ENCODE peak calls at places on chromosomes 1 and 21, in six cellular contexts. U, J, D, Q, R and X are unnamed samples.

GRCh38 chr1:187787696-187788095 is 958.9 kb downstream of the PLA2G4A start:
- DNase-seq in U (no peak), J (no peak), D (no peak), Q (no peak), R (peak), X (no peak)

GRCh38 chr1:211548321-211549091 is 30.5 kb downstream of the SLC30A1 start:
- DNase-seq in U (peak), J (no peak), D (peak), Q (peak), R (no peak), X (no peak)

GRCh38 chr1:62613890-62614289 is 16.6 kb downstream of the ANGPTL3 start:
- DNase-seq in U (no peak), J (peak), D (no peak), Q (peak), R (no peak), X (no peak)

GRCh38 chr1:192732787-192733186 is 76.1 kb upstream of the RGS2 start:
- DNase-seq in U (no peak), J (no peak), D (peak), Q (no peak), R (no peak), X (no peak)

GRCh38 chr1:2169200-2169836 is 25.3 kb downstream of the FAAP20 start:
- DNase-seq in U (no peak), J (no peak), D (no peak), Q (no peak), R (no peak), X (no peak)

GRCh38 chr1:21834666-21835065 is 22.6 kb downstream of the LDLRAD2 start:
- DNase-seq in U (no peak), J (no peak), D (no peak), Q (no peak), R (no peak), X (no peak)

GRCh38 chr1:154327466-154328317 is 2.4 kb downstream of the ATP8B2 start:
- DNase-seq in U (peak), J (no peak), D (peak), Q (no peak), R (no peak), X (no peak)

GRCh38 chr1:101004061-101004460 is 21.5 kb downstream of the DPH5 start:
- DNase-seq in U (no peak), J (peak), D (peak), Q (peak), R (no peak), X (peak)

GRCh38 chr1:167723707-167724323 is 2.0 kb downstream of the MPZL1 start:
- DNase-seq in U (no peak), J (no peak), D (no peak), Q (no peak), R (no peak), X (no peak)

GRCh38 chr1:7473223-7474142 is 297.6 kb upstream of the VAMP3 start:
- DNase-seq in U (no peak), J (no peak), D (no peak), Q (no peak), R (no peak), X (no peak)

GRCh38 chr1:179824265-179824664 is 53.3 kb downstream of the TOR1AIP2 start:
- DNase-seq in U (peak), J (no peak), D (no peak), Q (no peak), R (no peak), X (no peak)

GRCh38 chr1:47630346-47630745 is 192.5 kb downstream of the FOXD2 start:
- DNase-seq in U (no peak), J (no peak), D (no peak), Q (no peak), R (no peak), X (no peak)

GRCh38 chr1:198254521-198254920 is 97.7 kb downstream of the NEK7 start:
- DNase-seq in U (no peak), J (no peak), D (no peak), Q (no peak), R (no peak), X (peak)

GRCh38 chr1:1351511-1352427 is 2.6 kb upstream of the DVL1 start:
- DNase-seq in U (no peak), J (peak), D (no peak), Q (peak), R (no peak), X (peak)

GRCh38 chr1:19477284-19478240 is 7.8 kb downstream of the CAPZB start:
- DNase-seq in U (no peak), J (no peak), D (no peak), Q (no peak), R (no peak), X (peak)

GRCh38 chr1:184473176-184473966 is 86.5 kb downstream of the C1orf21 start:
- DNase-seq in U (no peak), J (no peak), D (no peak), Q (peak), R (no peak), X (no peak)

GRCh38 chr1:93399781-93400180 is 48.1 kb upstream of the FNBP1L start:
- DNase-seq in U (no peak), J (no peak), D (peak), Q (peak), R (no peak), X (no peak)

GRCh38 chr1:17594026-17594425 is 54.5 kb downstream of the ARHGEF10L start:
- DNase-seq in U (no peak), J (no peak), D (no peak), Q (no peak), R (no peak), X (no peak)

GRCh38 chr1:77562596-77563154 is 119.8 kb downstream of the ZZZ3 start:
- DNase-seq in U (no peak), J (no peak), D (no peak), Q (no peak), R (no peak), X (no peak)

GRCh38 chr1:41662656-41663437 is 178.4 kb upstream of the EDN2 start:
- DNase-seq in U (peak), J (peak), D (peak), Q (peak), R (peak), X (peak)

GRCh38 chr1:185450123-185450788 is 133.2 kb upstream of the IVNS1ABP start:
- DNase-seq in U (no peak), J (no peak), D (no peak), Q (no peak), R (no peak), X (no peak)

GRCh38 chr1:220877348-220878095 is 1.7 kb upstream of the HLX start:
- DNase-seq in U (no peak), J (no peak), D (peak), Q (no peak), R (no peak), X (peak)

GRCh38 chr1:109573785-109574184 is 25.4 kb downstream of the GNAI3 start:
- DNase-seq in U (no peak), J (peak), D (no peak), Q (no peak), R (no peak), X (no peak)

GRCh38 chr21:45877821-45878469 is 103.6 kb upstream of the COL6A1 start:
- DNase-seq in U (no peak), J (no peak), D (no peak), Q (no peak), R (no peak), X (no peak)

GRCh38 chr1:227775841-227776240 is 39.6 kb upstream of the PRSS38 start:
- DNase-seq in U (no peak), J (no peak), D (no peak), Q (no peak), R (no peak), X (peak)

GRCh38 chr1:31762726-31763670 is 1.1 kb downstream of the ADGRB2 start:
- DNase-seq in U (peak), J (peak), D (peak), Q (peak), R (peak), X (peak)

GRCh38 chr1:240111558-240111957 is 19.9 kb downstream of the FMN2 start:
- DNase-seq in U (no peak), J (no peak), D (peak), Q (no peak), R (no peak), X (no peak)

GRCh38 chr1:174953170-174953569 is 46.6 kb upstream of the CACYBP start:
- DNase-seq in U (no peak), J (no peak), D (no peak), Q (peak), R (no peak), X (no peak)

GRCh38 chr1:169484683-169485426 is 889 bp downstream of the SLC19A2 start:
- DNase-seq in U (no peak), J (peak), D (peak), Q (peak), R (peak), X (peak)
- H3K18ac ChIP-seq in U (peak), J (peak), D (no peak), Q (peak), R (peak), X (peak)

GRCh38 chr1:15836772-15837669 is 10.5 kb upstream of the SPEN start:
- DNase-seq in U (peak), J (no peak), D (no peak), Q (peak), R (no peak), X (no peak)

GRCh38 chr1:15833842-15834405 is 13.6 kb upstream of the SPEN start:
- DNase-seq in U (no peak), J (no peak), D (no peak), Q (no peak), R (no peak), X (no peak)

GRCh38 chr1:15835205-15835740 is 12.2 kb upstream of the SPEN start:
- DNase-seq in U (no peak), J (no peak), D (no peak), Q (peak), R (no peak), X (no peak)

GRCh38 chr1:15834406-15835204 is 12.9 kb upstream of the SPEN start:
- DNase-seq in U (peak), J (peak), D (peak), Q (peak), R (peak), X (peak)

DNA sequence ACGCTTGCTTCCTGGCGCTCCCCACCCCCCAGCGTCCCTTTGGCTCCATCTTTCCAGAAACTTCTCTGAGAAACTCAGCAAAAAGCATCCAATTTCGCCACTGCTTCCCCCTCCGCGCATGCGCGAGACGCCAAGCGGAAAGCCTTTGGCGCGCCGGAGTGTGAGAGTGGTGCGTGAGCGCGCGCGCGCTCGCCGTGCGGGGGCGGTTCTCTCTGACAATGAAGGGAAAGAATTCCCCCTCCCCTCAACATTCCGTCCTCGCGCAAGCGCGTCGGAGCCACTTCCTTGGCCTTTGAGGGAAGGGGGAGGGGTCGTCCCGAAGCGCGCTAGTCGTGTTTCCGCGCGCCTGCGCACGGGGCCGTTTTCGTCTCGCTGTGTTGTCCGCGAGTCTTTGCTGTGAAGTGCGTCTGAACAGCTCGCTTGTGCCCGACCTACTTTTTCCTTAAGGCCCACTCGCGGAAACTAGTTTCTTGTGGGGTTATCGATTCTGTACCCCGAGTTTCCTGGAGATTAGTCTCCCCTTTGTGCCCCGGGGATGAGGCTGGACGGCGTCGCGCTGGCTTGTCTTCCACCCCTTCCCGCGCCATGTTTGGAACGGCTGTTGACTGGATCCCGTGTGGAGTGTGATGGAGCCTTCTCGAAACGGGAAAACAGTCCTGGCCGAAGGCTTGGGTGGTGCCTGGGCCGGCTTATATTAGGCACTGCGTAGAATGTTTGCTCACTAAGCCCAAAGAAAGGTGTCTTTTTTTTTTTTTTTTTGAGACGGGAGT is 11.6 kb upstream of the SPEN start:
- DNase-seq in U (peak), J (peak), D (peak), Q (peak), R (peak), X (peak)
- H3K18ac ChIP-seq in U (peak), J (peak), D (peak), Q (peak), R (peak), X (peak)

DNA sequence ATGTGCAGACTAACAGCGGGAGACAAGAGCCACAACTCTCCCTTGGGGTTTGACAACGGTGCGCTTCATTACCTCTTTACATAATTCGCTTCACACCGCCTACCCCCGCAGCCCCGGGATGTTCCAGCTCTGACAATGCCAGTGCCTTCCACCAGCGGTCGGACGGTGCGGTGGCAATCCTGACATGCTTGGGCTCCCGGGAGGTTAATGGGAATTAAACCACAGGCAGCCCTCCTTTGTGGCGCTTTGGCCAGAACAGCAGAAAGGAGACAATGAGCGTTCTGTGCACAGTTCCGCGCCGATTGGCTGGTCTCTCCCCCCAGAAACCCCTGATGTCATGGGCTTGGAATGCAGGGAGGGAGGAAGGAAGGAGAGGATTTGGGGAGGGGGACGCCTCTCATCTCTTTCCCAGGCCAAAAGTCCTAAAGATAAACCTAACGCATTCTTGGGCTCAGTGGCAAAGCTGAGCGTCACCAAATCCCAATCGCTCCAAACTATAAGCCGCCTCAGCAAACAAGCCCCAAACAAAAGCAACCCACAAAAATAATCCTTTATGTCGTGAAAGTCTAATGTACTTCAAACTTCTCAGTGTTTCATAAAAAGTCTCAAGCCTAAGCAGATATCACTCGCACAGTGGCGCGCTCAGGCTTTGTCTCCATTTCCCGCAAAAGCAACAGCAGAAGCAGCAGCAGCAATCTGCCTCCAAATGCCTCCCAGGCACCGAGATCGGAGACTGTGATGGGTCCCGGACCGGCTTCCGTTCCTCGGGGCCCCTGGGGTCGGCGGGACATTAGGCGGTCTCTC is 1.1 kb downstream of the CNN3 start:
- DNase-seq in U (peak), J (peak), D (peak), Q (peak), R (peak), X (peak)
- H3K18ac ChIP-seq in U (peak), J (peak), D (peak), Q (peak), R (peak), X (peak)

GRCh38 chr21:40185208-40185607 is 318.0 kb downstream of the PCP4 start:
- DNase-seq in U (no peak), J (no peak), D (no peak), Q (no peak), R (no peak), X (no peak)
- H3K18ac ChIP-seq in U (no peak), J (no peak), D (no peak), Q (no peak), R (peak), X (no peak)

DNA sequence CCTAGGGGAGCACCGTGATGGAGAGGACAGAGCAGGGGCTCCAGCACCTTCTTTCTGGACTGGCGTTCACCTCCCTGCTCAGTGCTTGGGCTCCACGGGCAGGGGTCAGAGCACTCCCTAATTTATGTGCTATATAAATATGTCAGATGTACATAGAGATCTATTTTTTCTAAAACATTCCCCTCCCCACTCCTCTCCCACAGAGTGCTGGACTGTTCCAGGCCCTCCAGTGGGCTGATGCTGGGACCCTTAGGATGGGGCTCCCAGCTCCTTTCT is 5.2 kb downstream of the ELF3 start:
- DNase-seq in U (no peak), J (no peak), D (no peak), Q (no peak), R (no peak), X (no peak)
- H3K18ac ChIP-seq in U (no peak), J (no peak), D (no peak), Q (no peak), R (no peak), X (no peak)

GRCh38 chr1:36223373-36223995 is 759 bp upstream of the THRAP3 start:
- DNase-seq in U (no peak), J (peak), D (peak), Q (peak), R (no peak), X (peak)
- H3K18ac ChIP-seq in U (peak), J (peak), D (no peak), Q (no peak), R (peak), X (peak)

GRCh38 chr1:156644146-156644545 is 2.2 kb downstream of the BCAN start:
- DNase-seq in U (no peak), J (no peak), D (no peak), Q (no peak), R (no peak), X (no peak)
- H3K18ac ChIP-seq in U (no peak), J (no peak), D (no peak), Q (no peak), R (no peak), X (no peak)